ENCODE peak calls at places on chromosome 7, in four cellular contexts. F is fibroblast of lung, D is neuronal stem cell, W is left lung. H is an unnamed sample.

GRCh38 chr7:80940539-80941205 is 21.8 kb upstream of the SEMA3C start:
- DNase-seq in D (no peak), F (peak), W (no peak), H (no peak)

GRCh38 chr7:28165971-28166955 is 14.3 kb downstream of the JAZF1 start:
- DNase-seq in D (no peak), F (peak), W (no peak), H (no peak)

GRCh38 chr7:136134503-136134902 is 157.3 kb upstream of the MTPN start:
- DNase-seq in F (peak), W (no peak), D (no peak), H (no peak)

GRCh38 chr7:149742075-149742701 is 31.2 kb downstream of the ZNF467 start:
- DNase-seq in W (peak), F (peak), D (peak), H (peak)

GRCh38 chr7:148959726-148960125 is 68.6 kb downstream of the PDIA4 start:
- DNase-seq in W (no peak), D (no peak), F (no peak), H (no peak)

GRCh38 chr7:1054438-1055083 is 10.2 kb downstream of the GPR146 start:
- DNase-seq in W (no peak), F (no peak), D (no peak), H (peak)

GRCh38 chr7:111006691-111007090 is 84.2 kb upstream of the LRRN3 start:
- DNase-seq in W (no peak), D (no peak), F (no peak), H (no peak)

GRCh38 chr7:87474046-87474445 is 1.4 kb downstream of the ABCB4 start:
- DNase-seq in D (no peak), F (no peak), W (no peak), H (no peak)

GRCh38 chr7:131538791-131539179 is 17.6 kb downstream of the PODXL start:
- DNase-seq in W (no peak), F (no peak), D (no peak), H (no peak)

GRCh38 chr7:99036531-99037175 is 107.3 kb downstream of the SMURF1 start:
- DNase-seq in F (peak), D (peak), W (no peak), H (peak)

GRCh38 chr7:96710544-96710943 is 898 bp upstream of the SEM1 start:
- DNase-seq in W (no peak), D (no peak), F (no peak), H (no peak)

GRCh38 chr7:115009139-115009538 is 87.2 kb downstream of the MDFIC start:
- DNase-seq in W (no peak), F (no peak), D (no peak), H (no peak)

GRCh38 chr7:20217193-20217948 is at the start of gene MACC1:
- DNase-seq in F (no peak), D (peak), W (peak), H (no peak)

GRCh38 chr7:41459183-41459582 is 243.7 kb downstream of the INHBA start:
- DNase-seq in W (peak), D (no peak), F (no peak), H (no peak)

GRCh38 chr7:140160308-140160707 is 16.5 kb downstream of the KDM7A start:
- DNase-seq in F (no peak), D (no peak), W (no peak), H (no peak)

GRCh38 chr7:148540041-148540738 is 50.4 kb upstream of the C7orf33 start:
- DNase-seq in W (no peak), F (peak), D (no peak), H (no peak)

GRCh38 chr7:119578116-119578515 is 694.9 kb upstream of the KCND2 start:
- DNase-seq in D (no peak), F (no peak), W (no peak), H (no peak)

GRCh38 chr7:82241371-82241770 is 202.2 kb downstream of the CACNA2D1 start:
- DNase-seq in D (no peak), W (no peak), F (no peak), H (no peak)

GRCh38 chr7:28301148-28301641 is 111.1 kb upstream of the CREB5 start:
- DNase-seq in F (peak), W (no peak), D (no peak), H (no peak)

GRCh38 chr7:151104411-151105235 is 18.3 kb downstream of the AGAP3 start:
- DNase-seq in F (peak), W (no peak), D (no peak), H (no peak)

GRCh38 chr7:94698275-94698674 is 42.3 kb upstream of the SGCE start:
- DNase-seq in F (peak), D (no peak), W (no peak), H (no peak)

GRCh38 chr7:143929224-143929920 is 5.7 kb upstream of the OR2F2 start:
- DNase-seq in W (no peak), F (no peak), D (no peak), H (no peak)

GRCh38 chr7:14542624-14543023 is 359.9 kb downstream of the DGKB start:
- DNase-seq in D (no peak), F (no peak), W (no peak), H (no peak)

GRCh38 chr7:47965456-47965855 is 14.0 kb downstream of the HUS1 start:
- DNase-seq in D (no peak), W (no peak), F (no peak), H (peak)

GRCh38 chr7:55365103-55365679 is at the start of gene LANCL2:
- DNase-seq in D (peak), W (no peak), F (peak), H (no peak)

GRCh38 chr7:148135106-148135505 is 455.5 kb upstream of the C7orf33 start:
- DNase-seq in D (no peak), F (peak), W (no peak), H (no peak)

GRCh38 chr7:79035858-79036257 is 417.6 kb downstream of the MAGI2 start:
- DNase-seq in F (no peak), W (no peak), D (no peak), H (no peak)
- H3K4me3 ChIP-seq in F (no peak), W (no peak), D (no peak), H (no peak)

GRCh38 chr7:90663176-90663575 is 67.1 kb downstream of the CDK14 start:
- DNase-seq in W (no peak), F (no peak), D (no peak), H (no peak)
- H3K27ac ChIP-seq in W (no peak), F (no peak), D (no peak), H (no peak)

GRCh38 chr7:35255909-35256876 is 2.3 kb upstream of the TBX20 start:
- DNase-seq in D (no peak), W (no peak), F (no peak), H (no peak)

GRCh38 chr7:35253182-35253679 is 669 bp downstream of the TBX20 start:
- DNase-seq in W (no peak), F (no peak), D (no peak), H (no peak)

GRCh38 chr7:35255417-35255798 is 1.5 kb upstream of the TBX20 start:
- DNase-seq in W (no peak), F (no peak), D (no peak), H (no peak)

GRCh38 chr7:35253680-35254495 is at the start of gene TBX20:
- DNase-seq in F (peak), D (no peak), W (no peak), H (no peak)

GRCh38 chr7:35254496-35255416 is 856 bp upstream of the TBX20 start:
- DNase-seq in W (no peak), F (no peak), D (no peak), H (no peak)
- H3K4me3 ChIP-seq in W (peak), F (no peak), D (no peak), H (peak)

GRCh38 chr7:129362528-129362927 is 71.7 kb upstream of the STRIP2 start:
- DNase-seq in F (no peak), D (no peak), W (no peak), H (no peak)

GRCh38 chr7:129370812-129371211 is 63.4 kb upstream of the STRIP2 start:
- DNase-seq in F (peak), W (no peak), D (no peak), H (no peak)

GRCh38 chr7:129367700-129368388 is 66.4 kb upstream of the STRIP2 start:
- DNase-seq in W (peak), F (peak), D (peak), H (peak)

GRCh38 chr7:129368389-129368986 is 65.7 kb upstream of the STRIP2 start:
- DNase-seq in W (no peak), D (no peak), F (no peak), H (no peak)

GRCh38 chr7:129367349-129367699 is 66.9 kb upstream of the STRIP2 start:
- DNase-seq in W (no peak), D (no peak), F (no peak), H (no peak)
- H3K27ac ChIP-seq in W (peak), D (no peak), F (no peak), H (peak)

GRCh38 chr7:101993311-101993710 is 175.9 kb downstream of the CUX1 start:
- DNase-seq in W (no peak), F (no peak), D (no peak), H (no peak)

GRCh38 chr7:101989101-101989500 is 171.7 kb downstream of the CUX1 start:
- DNase-seq in D (no peak), F (no peak), W (no peak), H (no peak)

GRCh38 chr7:101988513-101988912 is 171.1 kb downstream of the CUX1 start:
- DNase-seq in W (no peak), F (no peak), D (no peak), H (no peak)

GRCh38 chr7:101991860-101992259 is 174.4 kb downstream of the CUX1 start:
- DNase-seq in D (no peak), W (no peak), F (no peak), H (no peak)

DNA sequence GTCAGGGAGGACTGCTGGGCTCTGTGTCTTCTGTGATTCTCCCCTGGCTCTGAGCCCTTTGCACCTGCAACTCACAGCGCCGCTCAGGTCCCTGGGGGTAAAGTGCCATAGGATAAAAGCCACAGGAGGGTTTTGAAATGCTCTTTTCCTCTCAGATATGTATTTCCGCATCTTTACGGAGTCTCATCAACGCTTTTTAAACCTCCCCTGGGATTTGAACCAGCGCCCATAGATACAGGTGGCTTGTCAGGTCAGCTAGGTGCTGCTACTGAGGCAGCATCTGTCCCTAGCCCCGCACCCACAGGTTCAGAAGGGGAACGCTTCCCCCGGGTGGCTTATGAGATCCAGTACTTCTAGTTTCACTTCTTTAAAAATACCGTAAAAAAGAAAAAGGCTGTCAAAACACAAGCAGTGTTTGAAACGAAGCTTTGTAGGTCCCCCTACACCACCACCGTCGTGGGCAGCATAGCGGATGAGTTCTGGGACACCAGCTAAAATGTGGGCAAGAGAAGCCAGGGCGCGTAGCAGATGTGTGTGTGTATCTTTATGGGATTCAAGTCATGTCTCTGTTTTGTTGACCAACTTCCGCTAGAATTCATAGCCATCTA is 173.5 kb downstream of the CUX1 start:
- DNase-seq in W (peak), F (no peak), D (no peak), H (no peak)
- H3K4me3 ChIP-seq in W (no peak), F (no peak), D (no peak), H (no peak)

GRCh38 chr7:137950967-137951366 is 50.9 kb downstream of the CREB3L2 start:
- DNase-seq in D (no peak), F (no peak), W (no peak), H (no peak)

GRCh38 chr7:137950263-137950621 is 51.6 kb downstream of the CREB3L2 start:
- DNase-seq in D (no peak), F (no peak), W (no peak), H (no peak)

GRCh38 chr7:137952406-137952805 is 49.5 kb downstream of the CREB3L2 start:
- DNase-seq in W (no peak), F (no peak), D (no peak), H (no peak)

GRCh38 chr7:137953043-137953691 is 48.7 kb downstream of the CREB3L2 start:
- DNase-seq in D (no peak), W (no peak), F (peak), H (no peak)

GRCh38 chr7:137951700-137952099 is 50.2 kb downstream of the CREB3L2 start:
- DNase-seq in F (no peak), W (no peak), D (no peak), H (no peak)
- H3K27ac ChIP-seq in F (no peak), W (no peak), D (no peak), H (no peak)